ENCODE peak calls at places on chromosomes 12 and 14, in four cellular contexts. One of them, this sample, is unnamed.

GRCh38 chr12:1474059-1474537 is 120.3 kb downstream of the FBXL14 start:
- DNase-seq in HepG2: peak
- DNase-seq in GM12878: no peak
- DNase-seq in K562: no peak
- DNase-seq in this sample: peak

GRCh38 chr12:123089125-123089524 is 61.8 kb downstream of the PITPNM2 start:
- DNase-seq in HepG2: no peak
- DNase-seq in GM12878: no peak
- DNase-seq in K562: peak
- DNase-seq in this sample: no peak

GRCh38 chr14:37641117-37641516 is 45.7 kb downstream of the TTC6 start:
- DNase-seq in HepG2: no peak
- DNase-seq in GM12878: no peak
- DNase-seq in K562: no peak
- DNase-seq in this sample: no peak

GRCh38 chr12:96472384-96472783 is 17.0 kb upstream of the CFAP54 start:
- DNase-seq in HepG2: no peak
- DNase-seq in GM12878: no peak
- DNase-seq in K562: peak
- DNase-seq in this sample: no peak

GRCh38 chr12:73452672-73453469 is 1084.8 kb upstream of the ATXN7L3B start:
- DNase-seq in K562: no peak
- DNase-seq in GM12878: no peak
- DNase-seq in HepG2: no peak
- DNase-seq in this sample: no peak

GRCh38 chr14:91282954-91283645 is 38.6 kb upstream of the GPR68 start:
- DNase-seq in HepG2: no peak
- DNase-seq in GM12878: no peak
- DNase-seq in K562: no peak
- DNase-seq in this sample: no peak

GRCh38 chr12:79715308-79715707 is 24.5 kb upstream of the PAWR start:
- DNase-seq in HepG2: no peak
- DNase-seq in K562: no peak
- DNase-seq in GM12878: no peak
- DNase-seq in this sample: no peak

GRCh38 chr12:131985145-131985875 is 35.6 kb downstream of the EP400 start:
- DNase-seq in GM12878: no peak
- DNase-seq in K562: no peak
- DNase-seq in HepG2: no peak
- DNase-seq in this sample: no peak

GRCh38 chr12:17976202-17976601 is 113.8 kb downstream of the RERGL start:
- DNase-seq in HepG2: no peak
- DNase-seq in GM12878: no peak
- DNase-seq in K562: no peak
- DNase-seq in this sample: peak

GRCh38 chr12:63103489-63104131 is 47.4 kb downstream of the AVPR1A start:
- DNase-seq in K562: peak
- DNase-seq in GM12878: no peak
- DNase-seq in HepG2: peak
- DNase-seq in this sample: peak

GRCh38 chr14:80313806-80314205 is 102.5 kb upstream of the DIO2 start:
- DNase-seq in GM12878: no peak
- DNase-seq in HepG2: no peak
- DNase-seq in K562: no peak
- DNase-seq in this sample: no peak

GRCh38 chr14:68653108-68653507 is 139.8 kb downstream of the ZFP36L1 start:
- DNase-seq in K562: no peak
- DNase-seq in GM12878: no peak
- DNase-seq in HepG2: no peak
- DNase-seq in this sample: no peak

GRCh38 chr12:26833692-26834168 is 736 bp upstream of the ITPR2 start:
- DNase-seq in GM12878: no peak
- DNase-seq in K562: peak
- DNase-seq in HepG2: no peak
- DNase-seq in this sample: peak

GRCh38 chr14:65261425-65261920 is 151.1 kb upstream of the FUT8 start:
- DNase-seq in GM12878: no peak
- DNase-seq in HepG2: no peak
- DNase-seq in K562: no peak
- DNase-seq in this sample: no peak

DNA sequence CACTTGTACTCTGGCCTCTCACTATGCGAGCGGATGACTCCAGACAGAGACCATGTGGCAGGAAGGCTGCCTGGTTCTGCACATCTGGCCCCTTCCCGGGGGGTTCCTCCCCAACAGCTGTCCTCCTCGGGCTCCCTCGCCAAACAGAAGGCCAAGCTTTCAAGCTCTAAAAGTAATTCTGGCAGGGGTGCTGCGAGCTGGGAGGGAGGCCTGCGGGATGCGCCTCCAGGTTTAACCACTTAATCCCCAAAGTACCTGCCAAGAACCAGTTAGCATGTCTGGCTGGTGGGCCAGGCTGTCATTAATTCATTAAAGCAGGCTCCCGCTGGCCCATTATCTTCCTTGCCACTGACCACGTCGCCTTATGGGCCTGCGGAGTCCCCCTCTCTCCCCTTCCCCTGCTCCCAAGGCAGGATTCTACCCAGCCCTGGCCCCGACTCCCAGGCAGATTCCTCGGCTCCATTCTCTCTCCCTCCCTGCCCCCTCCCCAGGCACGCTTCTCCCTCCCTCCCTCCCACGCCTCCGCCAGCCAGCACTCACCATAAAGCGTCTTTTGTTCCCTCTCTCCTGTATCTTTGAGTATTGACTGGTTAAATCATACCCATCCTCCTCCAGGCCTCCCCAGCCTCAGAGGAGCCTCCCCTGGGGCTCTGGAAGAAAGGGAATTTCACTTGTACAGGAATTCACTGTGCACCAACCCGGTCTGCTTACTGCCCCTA is 4.9 kb downstream of the HRK start:
- DNase-seq in GM12878: no peak
- DNase-seq in K562: no peak
- DNase-seq in HepG2: no peak
- DNase-seq in this sample: no peak
- TF ChIP-seq MYC in GM12878: no peak
- TF ChIP-seq MYC in K562: no peak
- TF ChIP-seq MYC in HepG2: no peak
- TF ChIP-seq MYC in this sample: no peak

DNA sequence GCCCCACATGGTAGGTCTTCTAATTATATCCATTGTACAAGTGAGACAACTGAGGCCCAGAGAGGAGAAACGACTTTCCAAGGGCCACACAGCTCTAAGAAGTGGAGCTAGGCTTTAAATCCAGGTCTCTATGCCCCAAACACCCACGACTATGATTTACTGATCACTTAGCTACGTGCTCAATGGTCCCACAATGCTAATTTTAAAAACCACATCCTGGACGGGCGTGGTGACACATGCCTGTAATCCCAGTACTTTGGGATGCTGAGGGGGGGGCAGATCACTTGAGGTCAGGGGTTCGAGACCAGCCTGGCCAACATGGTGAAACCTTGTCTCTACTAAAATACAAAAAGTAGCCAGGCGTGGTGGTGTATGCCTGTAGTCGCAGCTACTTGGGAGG is 8.4 kb upstream of the MLEC start:
- DNase-seq in HepG2: no peak
- DNase-seq in K562: no peak
- DNase-seq in GM12878: no peak
- DNase-seq in this sample: no peak
- H2AFZ ChIP-seq in HepG2: no peak
- H2AFZ ChIP-seq in K562: no peak
- H2AFZ ChIP-seq in GM12878: peak
- H2AFZ ChIP-seq in this sample: no peak

GRCh38 chr14:105894125-105894977 is 368.0 kb downstream of the TMEM121 start:
- DNase-seq in HepG2: no peak
- DNase-seq in GM12878: no peak
- DNase-seq in K562: no peak
- DNase-seq in this sample: no peak
- TF ChIP-seq MYC in HepG2: no peak
- TF ChIP-seq MYC in GM12878: no peak
- TF ChIP-seq MYC in K562: no peak
- TF ChIP-seq MYC in this sample: no peak

GRCh38 chr12:54020587-54020969 is 7.7 kb upstream of the HOXC6 start:
- DNase-seq in HepG2: no peak
- DNase-seq in K562: no peak
- DNase-seq in GM12878: no peak
- DNase-seq in this sample: no peak
- H2AFZ ChIP-seq in HepG2: no peak
- H2AFZ ChIP-seq in K562: no peak
- H2AFZ ChIP-seq in GM12878: no peak
- H2AFZ ChIP-seq in this sample: no peak

GRCh38 chr14:95561001-95561412 is 26.2 kb downstream of the GLRX5 start:
- DNase-seq in GM12878: peak
- DNase-seq in HepG2: peak
- DNase-seq in K562: peak
- DNase-seq in this sample: peak
- TF ChIP-seq MYC in GM12878: no peak
- TF ChIP-seq MYC in HepG2: peak
- TF ChIP-seq MYC in K562: no peak
- TF ChIP-seq MYC in this sample: no peak

GRCh38 chr14:33686856-33687255 is 264.0 kb downstream of the EGLN3 start:
- DNase-seq in K562: no peak
- DNase-seq in HepG2: no peak
- DNase-seq in GM12878: no peak
- DNase-seq in this sample: no peak
- H2AFZ ChIP-seq in K562: no peak
- H2AFZ ChIP-seq in HepG2: no peak
- H2AFZ ChIP-seq in GM12878: no peak
- H2AFZ ChIP-seq in this sample: peak

DNA sequence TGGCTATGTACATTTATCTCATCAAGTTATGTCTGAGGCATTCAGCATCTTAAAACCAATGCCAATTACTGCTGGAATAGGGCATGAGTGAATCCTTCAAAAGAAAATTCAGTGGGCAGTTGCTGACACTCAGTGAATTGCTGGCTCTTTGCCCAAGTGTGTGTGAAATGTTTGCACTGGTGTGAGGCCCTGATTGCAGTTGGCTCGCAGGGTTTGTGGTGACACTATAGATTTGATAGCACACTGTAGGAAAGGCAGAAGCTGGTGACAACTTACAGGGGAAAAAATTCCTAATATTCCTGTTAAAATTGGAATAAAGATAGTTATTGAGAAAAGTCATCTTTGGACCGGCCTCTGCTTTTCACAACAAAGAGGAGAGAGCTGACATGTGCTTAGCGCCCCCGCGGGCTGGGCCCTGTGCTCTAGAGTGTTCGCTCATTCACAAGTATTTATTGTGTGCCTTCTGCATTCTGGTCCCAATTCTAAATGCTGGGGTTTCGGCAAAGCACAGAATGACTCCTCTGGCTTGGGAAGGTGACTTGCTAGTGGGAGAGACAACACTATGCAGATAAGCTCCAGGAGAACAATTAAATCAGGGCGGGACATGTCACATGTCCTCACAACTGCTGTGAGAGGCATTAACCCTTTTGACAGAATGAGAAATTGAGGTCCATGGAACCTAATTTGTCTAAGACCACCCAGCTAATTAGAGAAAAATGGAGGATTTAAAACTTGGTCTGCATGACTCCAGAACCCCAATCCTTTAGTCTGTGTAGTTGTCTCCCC is 418.7 kb downstream of the NPAS3 start:
- DNase-seq in GM12878: no peak
- DNase-seq in K562: peak
- DNase-seq in HepG2: no peak
- DNase-seq in this sample: no peak
- TF ChIP-seq MYC in GM12878: no peak
- TF ChIP-seq MYC in K562: no peak
- TF ChIP-seq MYC in HepG2: no peak
- TF ChIP-seq MYC in this sample: no peak